ENCODE peak calls at places on chromosome 15, in nine cellular contexts. L, R, N, H, D, T, Y, S and M are unnamed samples.

GRCh38 chr15:86079491-86080266 is at the start of gene AGBL1:
- DNase-seq in S (no peak), Y (peak; percentile 81), L (no peak), T (no peak), N (no peak), D (no peak), R (no peak), H (no peak), M (no peak)

GRCh38 chr15:80823995-80824394 is 44.8 kb downstream of the CEMIP start:
- DNase-seq in H (no peak), T (no peak), N (no peak), R (no peak), S (no peak), Y (no peak), L (no peak), D (no peak), M (no peak)

GRCh38 chr15:31953573-31953972 is 76.7 kb upstream of the CHRNA7 start:
- DNase-seq in S (no peak), R (no peak), D (no peak), H (no peak), N (no peak), Y (no peak), L (no peak), T (no peak), M (no peak)

GRCh38 chr15:65869954-65870871 is 922 bp downstream of the RAB11A start:
- DNase-seq in N (no peak), Y (peak; percentile 19), L (peak; percentile 65), R (peak; percentile 31), H (no peak), D (peak; percentile 20), S (no peak), T (peak; percentile 38), M (peak; percentile 40)

GRCh38 chr15:70582143-70582945 is 181.0 kb downstream of the UACA start:
- DNase-seq in N (no peak), R (peak; percentile 82), H (no peak), T (no peak), L (no peak), D (peak; percentile 72), S (no peak), Y (no peak), M (peak; percentile 81)

GRCh38 chr15:91627473-91628309 is 225.8 kb upstream of the SLCO3A1 start:
- DNase-seq in T (peak; percentile 26), H (no peak), Y (peak; percentile 36), L (no peak), S (no peak), N (no peak), R (peak; percentile 10), D (peak; percentile 68), M (peak; percentile 43)

GRCh38 chr15:55334997-55335396 is 16.0 kb downstream of the PIGB start:
- DNase-seq in R (peak; percentile 89), S (no peak), D (no peak), L (peak; percentile 37), H (no peak), Y (no peak), T (no peak), N (no peak), M (peak; percentile 27)

GRCh38 chr15:70101459-70102113 is 3.9 kb upstream of the TLE3 start:
- DNase-seq in L (peak; percentile 84), D (peak; percentile 94), N (peak; percentile 13), R (peak; percentile 86), T (peak; percentile 86), H (peak; percentile 82), S (peak; percentile 11), Y (no peak), M (peak; percentile 79)

GRCh38 chr15:40439461-40440299 is 1.1 kb upstream of the BAHD1 start:
- DNase-seq in D (no peak), R (peak; percentile 26), H (no peak), L (peak; percentile 18), N (no peak), T (peak; percentile 70), S (no peak), Y (peak; percentile 42), M (peak; percentile 17)

GRCh38 chr15:40441736-40442531 is 1.2 kb downstream of the BAHD1 start:
- DNase-seq in T (peak; percentile 49), Y (no peak), S (no peak), D (no peak), L (no peak), N (no peak), H (no peak), R (no peak), M (no peak)

GRCh38 chr15:40440300-40441011 is at the start of gene BAHD1:
- DNase-seq in D (peak; percentile 95), L (peak; percentile 89), N (peak; percentile 84), T (peak; percentile 98), R (peak; percentile 92), H (peak; percentile 77), Y (peak; percentile 97), S (peak; percentile 67), M (peak; percentile 91)

GRCh38 chr15:40443255-40443654 is 2.5 kb downstream of the BAHD1 start:
- DNase-seq in N (no peak), H (no peak), D (no peak), S (no peak), L (no peak), Y (no peak), R (no peak), T (no peak), M (no peak)

DNA sequence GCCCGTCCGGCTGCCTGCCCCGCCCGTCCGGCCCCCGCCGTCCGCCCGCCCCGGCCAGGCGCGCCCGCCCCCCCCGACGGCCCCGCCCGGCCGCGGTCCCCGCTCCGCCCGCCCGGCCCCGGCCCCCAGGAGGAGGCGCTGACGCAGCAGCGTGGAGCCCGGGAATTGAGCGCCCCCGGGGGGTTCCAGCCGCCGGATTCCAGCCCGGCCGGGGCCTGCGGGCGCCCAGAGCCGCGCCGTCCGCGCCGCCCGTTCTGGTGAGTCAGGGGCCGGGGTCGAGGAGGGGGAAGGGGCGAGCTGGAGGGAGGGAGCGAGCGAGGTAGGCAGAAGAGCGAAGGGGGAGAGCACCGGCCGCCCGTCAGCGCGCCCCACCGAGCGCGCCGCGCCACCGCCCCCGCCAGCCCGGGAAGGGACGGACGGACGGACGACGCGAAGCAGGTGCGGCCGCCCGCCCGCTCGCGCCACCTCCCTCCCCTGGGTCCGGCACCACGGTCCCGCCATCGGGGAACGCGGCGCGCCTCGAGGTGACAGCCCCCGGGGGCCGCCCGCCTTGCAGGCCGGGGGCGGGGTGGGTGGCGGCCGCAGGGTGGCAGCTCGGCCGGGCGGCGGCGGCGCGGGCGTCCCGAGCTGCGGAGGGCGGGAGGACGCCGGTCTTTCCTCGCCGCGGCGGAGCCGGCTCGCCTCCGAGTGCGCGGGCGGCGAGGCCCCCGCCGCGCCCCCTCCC is 421 bp downstream of the BAHD1 start:
- DNase-seq in T (no peak), N (no peak), R (no peak), Y (no peak), L (no peak), H (no peak), D (no peak), S (no peak), M (no peak)
- TF ChIP-seq CTCF in T (no peak), N (no peak), R (peak; percentile 32), Y (no peak), L (no peak), H (no peak), D (peak; percentile 13), S (no peak), M (peak; percentile 24)

DNA sequence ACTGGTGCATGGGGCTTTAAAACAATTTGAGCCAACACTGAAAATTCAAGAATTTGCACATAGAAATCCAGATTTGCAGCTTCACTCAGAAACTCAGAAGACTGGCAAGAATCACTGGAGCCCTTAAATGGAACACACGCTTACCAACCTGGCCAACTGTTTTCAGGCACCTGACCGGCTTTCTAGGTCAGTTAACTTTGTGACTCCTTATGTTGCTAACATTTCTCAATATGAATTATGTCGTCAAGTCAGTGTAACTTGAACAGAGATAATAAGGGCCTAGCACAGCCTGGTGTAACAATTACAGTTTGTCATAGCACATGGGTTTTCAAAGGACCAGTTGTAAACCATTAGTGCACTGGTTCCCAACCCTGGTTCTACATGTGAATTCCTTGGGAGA is 6.8 kb downstream of the CERS3 start:
- DNase-seq in N (no peak), S (no peak), L (no peak), R (no peak), T (no peak), Y (no peak), H (no peak), D (no peak), M (no peak)
- H3K4me3 ChIP-seq in N (no peak overlapping the region), S (no peak overlapping the region), L (no peak overlapping the region), R (no peak overlapping the region), T (no peak overlapping the region), Y (no peak overlapping the region), H (no peak overlapping the region), D (no peak overlapping the region), M (no peak overlapping the region)

GRCh38 chr15:26083457-26084350 is 220.6 kb upstream of the ATP10A start:
- DNase-seq in T (no peak), H (no peak), R (no peak), N (no peak), S (no peak), D (no peak), Y (no peak), L (no peak), M (no peak)

GRCh38 chr15:26081758-26082068 is 218.6 kb upstream of the ATP10A start:
- DNase-seq in L (no peak), S (no peak), D (no peak), T (no peak), N (no peak), H (no peak), Y (no peak), R (no peak), M (no peak)

GRCh38 chr15:26087395-26087794 is 224.3 kb upstream of the ATP10A start:
- DNase-seq in N (no peak), H (no peak), D (no peak), S (peak; percentile 11), R (peak; percentile 44), L (no peak), T (no peak), Y (no peak), M (peak; percentile 15)

GRCh38 chr15:26082833-26083174 is 219.7 kb upstream of the ATP10A start:
- DNase-seq in L (no peak), R (no peak), H (no peak), Y (no peak), N (no peak), D (peak; percentile 0), T (peak; percentile 24), S (no peak), M (peak; percentile 40)

GRCh38 chr15:26082069-26082832 is 219.1 kb upstream of the ATP10A start:
- DNase-seq in Y (peak; percentile 95), T (peak; percentile 97), N (peak; percentile 89), L (peak; percentile 94), S (peak; percentile 83), D (peak; percentile 96), H (no peak), R (peak; percentile 93), M (peak; percentile 97)
- TF ChIP-seq CTCF in Y (no peak), T (no peak), N (peak; percentile 15), L (no peak), S (no peak), D (no peak), H (no peak), R (no peak), M (no peak)

DNA sequence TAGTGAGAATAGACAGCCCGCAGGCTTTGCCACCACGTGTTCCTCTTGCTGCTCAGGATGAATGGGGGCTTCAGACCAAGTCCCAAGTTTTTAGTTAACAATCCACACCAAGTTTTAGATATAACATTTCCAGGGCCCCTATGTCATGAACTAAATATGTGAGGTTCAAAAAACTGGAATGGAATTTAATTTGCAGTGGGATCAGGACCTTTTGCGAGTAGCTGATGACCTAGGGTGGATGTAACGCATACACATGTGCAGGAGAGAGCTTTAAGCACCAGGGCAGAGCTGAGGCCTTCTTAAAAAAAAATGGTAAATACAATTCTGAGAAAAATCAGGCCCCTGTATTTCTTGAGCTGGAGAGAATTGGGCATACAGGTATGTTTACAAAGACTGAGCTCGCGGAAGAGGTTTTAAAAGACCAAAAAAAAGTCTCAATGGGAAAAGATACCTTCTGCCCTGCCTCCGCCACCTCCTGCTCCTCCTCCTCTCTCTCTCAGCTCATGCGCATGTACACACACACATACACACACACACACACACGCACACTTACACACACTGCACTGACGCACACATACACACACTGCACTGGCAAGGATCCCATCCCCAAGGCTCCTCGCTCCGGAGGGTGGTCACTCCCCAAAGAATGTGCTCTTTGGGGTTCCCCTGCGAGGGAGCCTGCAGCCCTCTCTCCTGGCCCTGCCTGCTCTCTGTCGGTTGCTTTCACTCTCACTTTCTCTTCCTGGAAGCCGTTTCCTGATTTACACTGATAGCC is 48.2 kb upstream of the IGF1R start:
- DNase-seq in Y (no peak), T (peak; percentile 74), D (peak; percentile 48), N (no peak), S (peak; percentile 4), L (no peak), R (peak; percentile 71), H (no peak), M (peak; percentile 76)
- H3K4me3 ChIP-seq in Y (peak overlapping the region; percentile 48), T (no peak overlapping the region), D (peak overlapping the region; percentile 41), N (peak overlapping the region; percentile 75), S (peak overlapping the region; percentile 53), L (peak overlapping the region; percentile 8), R (peak overlapping the region; percentile 43), H (no peak overlapping the region), M (peak overlapping the region; percentile 74)